ENCODE peak calls at places on chromosome 9, in five cellular contexts. F, S, A, G and O are unnamed samples.

GRCh38 chr9:83596899-83597504 is 25.9 kb upstream of the IDNK start:
- DNase-seq in F (peak), S (peak), A (peak), G (no peak), O (peak)

GRCh38 chr9:90457386-90458080 is 185.1 kb downstream of the DIRAS2 start:
- DNase-seq in F (no peak), S (no peak), A (no peak), G (no peak), O (no peak)

GRCh38 chr9:76441551-76442322 is 17.2 kb upstream of the GCNT1 start:
- DNase-seq in F (peak), S (peak), A (no peak), G (no peak), O (no peak)

GRCh38 chr9:74322661-74323314 is 174.3 kb upstream of the RORB start:
- DNase-seq in F (no peak), S (no peak), A (no peak), G (no peak), O (no peak)

GRCh38 chr9:18396102-18396728 is 77.7 kb upstream of the ADAMTSL1 start:
- DNase-seq in F (peak), S (peak), A (no peak), G (no peak), O (no peak)

GRCh38 chr9:98913705-98914104 is 30.0 kb upstream of the COL15A1 start:
- DNase-seq in F (no peak), S (no peak), A (no peak), G (no peak), O (no peak)

GRCh38 chr9:97575673-97576048 is 57.5 kb downstream of the TSTD2 start:
- DNase-seq in F (no peak), S (no peak), A (no peak), G (peak), O (no peak)

GRCh38 chr9:100083448-100084144 is 15.2 kb downstream of the ERP44 start:
- DNase-seq in F (no peak), S (no peak), A (no peak), G (no peak), O (no peak)

GRCh38 chr9:93574091-93574899 is 2.1 kb upstream of the PHF2 start:
- DNase-seq in F (no peak), S (no peak), A (no peak), G (no peak), O (no peak)

GRCh38 chr9:72509635-72510034 is 11.8 kb upstream of the TMC1 start:
- DNase-seq in F (peak), S (no peak), A (no peak), G (no peak), O (no peak)

GRCh38 chr9:8486095-8486494 is 686.5 kb upstream of the DMAC1 start:
- DNase-seq in F (peak), S (peak), A (no peak), G (no peak), O (no peak)

GRCh38 chr9:86891886-86892437 is 55.3 kb downstream of the GAS1 start:
- DNase-seq in F (no peak), S (no peak), A (no peak), G (no peak), O (no peak)

GRCh38 chr9:121937248-121937647 is 155.9 kb downstream of the TTLL11 start:
- DNase-seq in F (no peak), S (no peak), A (no peak), G (no peak), O (no peak)

GRCh38 chr9:136208675-136209074 is 3.7 kb upstream of the LHX3 start:
- DNase-seq in F (no peak), S (no peak), A (no peak), G (no peak), O (no peak)

GRCh38 chr9:114869845-114870244 is 60.5 kb downstream of the TNFSF8 start:
- DNase-seq in F (no peak), S (peak), A (peak), G (no peak), O (no peak)

GRCh38 chr9:120397453-120397852 is 182.5 kb downstream of the CDK5RAP2 start:
- DNase-seq in F (no peak), S (no peak), A (no peak), G (no peak), O (no peak)

GRCh38 chr9:101027733-101028345 is 688 bp upstream of the PLPPR1 start:
- DNase-seq in F (no peak), S (no peak), A (no peak), G (no peak), O (no peak)

GRCh38 chr9:123138156-123138555 is 104.7 kb downstream of the GPR21 start:
- DNase-seq in F (no peak), S (no peak), A (no peak), G (no peak), O (no peak)

GRCh38 chr9:134320916-134321570 is 5.2 kb upstream of the RXRA start:
- DNase-seq in F (no peak), S (no peak), A (no peak), G (peak), O (no peak)

GRCh38 chr9:126722922-126723806 is 81.7 kb upstream of the ZBTB43 start:
- DNase-seq in F (no peak), S (no peak), A (peak), G (peak), O (no peak)

GRCh38 chr9:33868430-33869000 is 51.6 kb downstream of the UBE2R2 start:
- DNase-seq in F (peak), S (no peak), A (no peak), G (no peak), O (no peak)

GRCh38 chr9:78871452-78872331 is 574.8 kb downstream of the PSAT1 start:
- DNase-seq in F (peak), S (no peak), A (no peak), G (no peak), O (no peak)

GRCh38 chr9:6655036-6655435 is 9.5 kb upstream of the GLDC start:
- DNase-seq in F (no peak), S (no peak), A (no peak), G (no peak), O (no peak)

GRCh38 chr9:120934271-120934670 is 7.7 kb upstream of the TRAF1 start:
- DNase-seq in F (no peak), S (no peak), A (no peak), G (no peak), O (no peak)

GRCh38 chr9:23771746-23772145 is 54.3 kb downstream of the ELAVL2 start:
- DNase-seq in F (no peak), S (no peak), A (no peak), G (no peak), O (no peak)

GRCh38 chr9:124118894-124119293 is 107.3 kb downstream of the LHX2 start:
- DNase-seq in F (no peak), S (no peak), A (no peak), G (no peak), O (no peak)

GRCh38 chr9:36847781-36848673 is 186.0 kb downstream of the PAX5 start:
- DNase-seq in F (no peak), S (no peak), A (no peak), G (no peak), O (no peak)

GRCh38 chr9:136634904-136635303 is 27.8 kb upstream of the EGFL7 start:
- DNase-seq in F (no peak), S (no peak), A (no peak), G (no peak), O (no peak)

GRCh38 chr9:73081979-73082657 is 69.5 kb upstream of the ANXA1 start:
- DNase-seq in F (peak), S (peak), A (no peak), G (no peak), O (no peak)

GRCh38 chr9:87243602-87244001 is 254.1 kb upstream of the DAPK1 start:
- DNase-seq in F (no peak), S (no peak), A (no peak), G (no peak), O (no peak)

GRCh38 chr9:111966324-111966723 is 69.7 kb downstream of the UGCG start:
- DNase-seq in F (no peak), S (no peak), A (no peak), G (no peak), O (no peak)

GRCh38 chr9:111963995-111964394 is 67.4 kb downstream of the UGCG start:
- DNase-seq in F (no peak), S (no peak), A (no peak), G (no peak), O (no peak)

GRCh38 chr9:111967621-111968020 is 71.0 kb downstream of the UGCG start:
- DNase-seq in F (no peak), S (no peak), A (no peak), G (no peak), O (no peak)

GRCh38 chr9:111966851-111967250 is 70.2 kb downstream of the UGCG start:
- DNase-seq in F (no peak), S (no peak), A (no peak), G (no peak), O (no peak)

DNA sequence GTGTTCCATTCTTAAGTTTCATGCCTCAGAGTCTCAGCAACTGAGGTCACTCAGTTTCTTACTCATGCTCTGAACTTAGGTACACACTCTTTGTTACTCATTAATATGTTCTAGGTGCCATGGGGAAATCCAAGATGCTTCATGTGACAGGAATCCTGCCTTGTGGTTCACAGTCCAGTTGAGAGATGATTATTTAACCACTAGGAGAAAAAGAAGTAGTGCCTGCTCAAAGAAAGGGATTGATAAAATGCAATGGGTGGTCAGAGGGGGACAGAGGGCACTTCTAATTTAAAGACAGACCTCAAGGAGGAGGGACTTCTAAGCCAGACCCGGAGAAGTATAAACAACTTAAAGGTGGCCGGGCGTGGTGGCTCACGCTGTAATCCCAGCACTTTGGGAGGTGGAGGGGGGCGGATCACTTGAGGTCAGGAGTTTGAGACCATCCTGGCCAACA is 69.0 kb downstream of the UGCG start:
- DNase-seq in F (no peak), S (peak), A (no peak), G (no peak), O (no peak)
- TF ChIP-seq CTCF in F (no peak), S (no peak), A (no peak), G (no peak), O (no peak)

GRCh38 chr9:2662496-2662895 is 40.9 kb downstream of the VLDLR start:
- DNase-seq in F (no peak), S (peak), A (no peak), G (no peak), O (no peak)
- TF ChIP-seq CTCF in F (no peak), S (no peak), A (no peak), G (no peak), O (no peak)

GRCh38 chr9:107158321-107158720 is 124.8 kb upstream of the RAD23B start:
- DNase-seq in F (no peak), S (peak), A (no peak), G (no peak), O (peak)
- TF ChIP-seq CTCF in F (peak), S (no peak), A (peak), G (no peak), O (peak)

GRCh38 chr9:32072568-32072967 is 311.9 kb upstream of the ACO1 start:
- DNase-seq in F (no peak), S (no peak), A (no peak), G (no peak), O (no peak)

GRCh38 chr9:32069969-32070368 is 314.5 kb upstream of the ACO1 start:
- DNase-seq in F (no peak), S (no peak), A (no peak), G (no peak), O (no peak)

DNA sequence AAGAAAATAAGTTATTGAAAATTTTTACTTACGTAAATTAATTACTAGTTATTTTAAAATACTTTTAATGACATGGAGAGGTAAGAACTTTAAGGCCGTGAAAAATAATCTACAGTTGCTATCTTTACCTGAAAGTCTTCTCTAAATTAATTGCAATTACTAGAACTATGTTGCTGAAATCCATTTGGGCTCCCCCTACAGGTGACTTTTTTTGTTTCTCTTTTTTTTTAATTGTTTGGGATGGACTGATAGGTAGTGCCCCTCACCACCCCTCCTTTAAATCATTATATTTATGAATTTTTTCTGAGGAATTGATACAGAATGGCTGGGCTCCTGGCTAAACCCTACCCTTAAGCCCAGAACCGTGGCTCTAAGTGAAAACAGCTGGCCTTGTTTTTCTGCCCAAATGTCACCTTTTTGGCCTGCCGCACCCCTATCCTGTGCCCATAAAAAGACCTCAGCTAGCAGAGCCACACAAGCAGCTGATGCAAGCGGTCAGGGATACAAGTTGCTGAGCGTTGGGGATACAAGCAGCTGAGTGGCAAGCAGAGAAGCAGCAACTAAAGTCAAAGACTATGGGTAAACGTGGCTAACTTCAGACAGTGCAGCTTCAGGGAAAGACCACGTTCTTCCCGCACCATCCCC is 315.2 kb upstream of the ACO1 start:
- DNase-seq in F (no peak), S (no peak), A (no peak), G (no peak), O (no peak)
- TF ChIP-seq CTCF in F (no peak), S (no peak), A (peak), G (no peak), O (peak)

GRCh38 chr9:113316032-113316431 is 12.9 kb upstream of the RNF183 start:
- DNase-seq in F (no peak), S (no peak), A (no peak), G (no peak), O (peak)

GRCh38 chr9:113313276-113313675 is 10.1 kb upstream of the RNF183 start:
- DNase-seq in F (no peak), S (no peak), A (no peak), G (no peak), O (no peak)

GRCh38 chr9:113320051-113320450 is 16.9 kb upstream of the RNF183 start:
- DNase-seq in F (no peak), S (no peak), A (no peak), G (no peak), O (no peak)

GRCh38 chr9:113319054-113319453 is 15.9 kb upstream of the RNF183 start:
- DNase-seq in F (no peak), S (no peak), A (no peak), G (no peak), O (no peak)

GRCh38 chr9:113317777-113318176 is 14.6 kb upstream of the RNF183 start:
- DNase-seq in F (no peak), S (no peak), A (no peak), G (no peak), O (no peak)
- TF ChIP-seq CTCF in F (no peak), S (no peak), A (no peak), G (no peak), O (peak)